ENCODE peak calls at places on chromosomes 11 and 22, in four cellular contexts. P is T-helper 9 cell; I is smooth muscle cell of the brain vasculature; T is stimulated activated naive CD4-positive, alpha-beta T cell. S is an unnamed sample.

GRCh38 chr11:72191961-72192381 is at the start of gene FOLR1:
- DNase-seq in P (no peak), I (no peak), T (no peak), S (no peak)

GRCh38 chr11:66268953-66269906 is 791 bp downstream of the RAB1B start:
- DNase-seq in I (no peak), P (no peak), T (no peak), S (no peak)

GRCh38 chr11:75435571-75435925 is 2.5 kb upstream of the KLHL35 start:
- DNase-seq in T (no peak), P (no peak), I (no peak), S (no peak)

GRCh38 chr11:77003954-77004353 is 30.2 kb upstream of the B3GNT6 start:
- DNase-seq in I (no peak), T (no peak), P (no peak), S (no peak)

GRCh38 chr22:23529166-23530103 is 50.7 kb downstream of the IGLL1 start:
- DNase-seq in T (no peak), P (no peak), I (no peak), S (no peak)

GRCh38 chr22:43297246-43298061 is 45.7 kb downstream of the SCUBE1 start:
- DNase-seq in P (no peak), T (no peak), I (no peak), S (no peak)

GRCh38 chr11:95453616-95454118 is 222.7 kb upstream of the SESN3 start:
- DNase-seq in I (no peak), P (no peak), T (no peak), S (no peak)

GRCh38 chr11:122804796-122805195 is 33.5 kb upstream of the CRTAM start:
- DNase-seq in I (no peak), T (no peak), P (no peak), S (no peak)

S was measured in CD4-positive, CD25-positive, alpha-beta regulatory T cell.